ENCODE peak calls at places on chromosomes 2 and 18, in seven cellular contexts. K is esophagus squamous epithelium; C is A673; S is ovary; R is CD8-positive, alpha-beta memory T cell; Z is transverse colon; F is endothelial cell of umbilical vein. V is an unnamed sample. For H3K9me3 and H3K27me3, the result is how much of the 10 kb centered on the place peaks cover.

GRCh38 chr2:46810195-46810594 is 105.4 kb downstream of the MCFD2 start:
- DNase-seq in K (no peak), C (no peak), S (no peak), R (no peak), Z (no peak), F (no peak), V (no peak)

GRCh38 chr2:234116050-234116449 is 65.5 kb downstream of the SPP2 start:
- DNase-seq in K (no peak), C (no peak), S (no peak), R (no peak), Z (no peak), F (no peak), V (no peak)

GRCh38 chr2:16653083-16653375 is 12.6 kb downstream of the CYRIA start:
- DNase-seq in K (no peak), C (no peak), S (peak), R (no peak), Z (no peak), F (no peak), V (no peak)

GRCh38 chr18:7459851-7460774 is 107.0 kb upstream of the PTPRM start:
- DNase-seq in K (no peak), C (no peak), S (peak), R (no peak), Z (no peak), F (no peak), V (no peak)

GRCh38 chr2:101114815-101115214 is 36.4 kb downstream of the TBC1D8 start:
- DNase-seq in K (no peak), C (no peak), S (no peak), R (no peak), Z (peak), F (no peak), V (no peak)

GRCh38 chr18:37368110-37368812 is 197.3 kb downstream of the CELF4 start:
- DNase-seq in K (no peak), C (no peak), S (no peak), R (no peak), Z (no peak), F (no peak), V (no peak)

GRCh38 chr18:23573948-23574431 is 12.3 kb downstream of the NPC1 start:
- DNase-seq in K (no peak), C (no peak), S (no peak), R (peak), Z (no peak), F (peak), V (no peak)

GRCh38 chr2:16041466-16041810 is 101.1 kb downstream of the MYCN start:
- DNase-seq in K (no peak), C (no peak), S (no peak), R (no peak), Z (no peak), F (no peak), V (no peak)

GRCh38 chr18:32769242-32770180 is 3.3 kb downstream of the KLHL14 start:
- DNase-seq in K (no peak), C (no peak), S (peak), R (no peak), Z (no peak), F (no peak), V (no peak)

GRCh38 chr18:32771871-32772499 is 838 bp downstream of the KLHL14 start:
- DNase-seq in K (no peak), C (no peak), S (peak), R (no peak), Z (no peak), F (no peak), V (peak)

GRCh38 chr2:130844161-130844560 is 7.4 kb downstream of the ARHGEF4 start:
- DNase-seq in K (no peak), C (no peak), S (no peak), R (no peak), Z (no peak), F (no peak), V (no peak)

GRCh38 chr2:51151490-51152140 is 119.7 kb upstream of the NRXN1 start:
- DNase-seq in K (no peak), C (no peak), S (no peak), R (no peak), Z (no peak), F (no peak), V (no peak)
- H3K9me3 ChIP-seq in K (under half), C (under half), S (under half), R (under half), Z (under half), F (under half), V (under half)

GRCh38 chr2:197614532-197614931 is 60.9 kb downstream of the RFTN2 start:
- DNase-seq in K (no peak), C (no peak), S (no peak), R (no peak), Z (peak), F (no peak), V (no peak)
- H3K27ac ChIP-seq in K (peak), C (no peak), S (no peak), R (no peak), Z (peak), F (no peak), V (no peak)

GRCh38 chr2:230898661-230899091 is 26.4 kb downstream of the GPR55 start:
- DNase-seq in K (no peak), C (no peak), S (peak), R (no peak), Z (peak), F (no peak), V (no peak)

GRCh38 chr2:230899287-230899686 is 25.8 kb downstream of the GPR55 start:
- DNase-seq in K (no peak), C (no peak), S (peak), R (no peak), Z (peak), F (no peak), V (no peak)

GRCh38 chr2:230900336-230900995 is 24.6 kb downstream of the GPR55 start:
- DNase-seq in K (no peak), C (no peak), S (peak), R (no peak), Z (peak), F (no peak), V (no peak)

GRCh38 chr2:230901006-230901405 is 24.0 kb downstream of the GPR55 start:
- DNase-seq in K (no peak), C (no peak), S (peak), R (no peak), Z (peak), F (no peak), V (no peak)

GRCh38 chr2:230899786-230900185 is 25.3 kb downstream of the GPR55 start:
- DNase-seq in K (no peak), C (no peak), S (no peak), R (no peak), Z (no peak), F (no peak), V (no peak)
- H3K27me3 ChIP-seq in K (under half), C (under half), S (under half), R (under half), Z (under half), F (under half), V (half or more)

GRCh38 chr18:8926464-8926863 is 176.0 kb upstream of the NDUFV2 start:
- DNase-seq in K (no peak), C (no peak), S (no peak), R (no peak), Z (no peak), F (no peak), V (no peak)
- H3K9me3 ChIP-seq in K (under half), C (under half), S (under half), R (under half), Z (under half), F (under half), V (under half)

DNA sequence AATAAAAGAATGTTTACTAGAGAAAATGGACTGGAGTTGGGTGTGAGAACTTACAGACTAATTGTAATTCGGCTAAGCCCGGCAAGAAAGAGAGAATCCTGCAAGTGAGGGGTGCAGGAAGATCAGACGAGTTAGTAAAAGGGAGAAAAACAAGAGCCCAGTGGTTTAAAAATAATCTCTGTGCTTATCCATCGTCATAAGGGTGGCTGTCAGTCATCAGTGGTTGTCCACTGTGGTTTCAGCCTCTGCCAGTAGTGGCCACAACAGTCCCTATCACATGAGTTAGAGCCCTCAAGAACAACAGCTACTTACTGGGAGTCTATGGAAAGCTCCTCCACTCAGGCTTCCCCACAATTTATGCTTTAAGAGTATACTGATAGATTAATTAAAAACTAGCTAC is 239.8 kb downstream of the SETBP1 start:
- DNase-seq in K (no peak), C (no peak), S (no peak), R (no peak), Z (no peak), F (no peak), V (no peak)
- H3K27ac ChIP-seq in K (no peak), C (no peak), S (no peak), R (no peak), Z (no peak), F (no peak), V (no peak)

GRCh38 chr18:8505036-8505435 is 104.2 kb upstream of the RAB12 start:
- DNase-seq in K (no peak), C (no peak), S (no peak), R (no peak), Z (no peak), F (no peak), V (no peak)
- H3K27me3 ChIP-seq in K (under half), C (under half), S (under half), R (under half), Z (under half), F (under half), V (under half)

DNA sequence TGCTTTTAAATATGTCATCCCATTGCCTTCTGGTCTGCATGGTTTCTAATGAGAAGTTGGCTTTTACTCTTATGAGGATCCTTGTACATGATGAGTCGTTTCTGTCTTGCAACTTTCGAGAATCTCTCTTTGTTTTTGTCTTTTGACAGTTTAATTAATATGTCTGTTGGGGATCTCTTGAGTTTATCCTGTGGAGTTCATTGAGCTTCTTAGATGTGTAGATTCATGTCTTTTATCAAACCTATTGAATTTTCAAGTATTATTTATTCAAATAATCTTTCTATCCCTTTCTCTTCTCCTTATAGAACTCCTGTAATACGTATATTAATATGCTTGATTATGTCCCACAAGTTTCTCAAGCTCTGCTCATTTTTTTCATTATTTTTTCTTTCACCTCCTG is 67.9 kb downstream of the TMEM185B start:
- DNase-seq in K (no peak), C (no peak), S (no peak), R (no peak), Z (no peak), F (no peak), V (no peak)
- H3K9me3 ChIP-seq in K (under half), C (under half), S (under half), R (under half), Z (under half), F (under half), V (under half)

DNA sequence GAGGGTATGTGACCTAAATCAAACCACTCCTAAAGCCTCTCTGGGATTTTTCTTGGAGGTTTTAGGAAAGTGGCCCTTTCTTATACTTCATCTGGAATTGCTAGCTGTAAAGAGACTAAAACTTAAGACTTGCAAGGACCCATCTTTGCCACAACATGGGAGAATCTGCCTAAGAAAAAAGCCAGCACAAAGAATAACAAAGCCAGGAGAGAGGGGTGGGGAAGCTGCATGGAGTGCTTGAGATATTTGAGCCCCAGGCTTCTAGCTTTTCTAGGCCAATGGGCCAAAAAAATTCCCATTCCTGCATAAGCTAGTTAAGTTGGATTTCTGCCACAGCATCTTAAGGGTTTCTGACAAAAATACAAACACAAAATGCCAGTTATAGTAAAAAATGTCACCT is 38.5 kb upstream of the LYPD6 start:
- DNase-seq in K (no peak), C (no peak), S (no peak), R (no peak), Z (no peak), F (no peak), V (no peak)
- H3K27ac ChIP-seq in K (no peak), C (no peak), S (no peak), R (no peak), Z (no peak), F (no peak), V (no peak)